ENCODE peak calls at places on chromosomes 6 and 20, in six cellular contexts. S, L, H, Q, D and B are unnamed samples.

GRCh38 chr20:47927385-47927851 is 142.1 kb upstream of the SULF2 start:
- DNase-seq in S (no peak), D (no peak), Q (no peak), H (no peak), L (no peak), B (no peak)

GRCh38 chr6:17931227-17931626 is 56.2 kb downstream of the KIF13A start:
- DNase-seq in L (no peak), D (no peak), Q (no peak), H (no peak), S (no peak), B (no peak)

GRCh38 chr6:1390805-1391511 is 1.6 kb downstream of the FOXF2 start:
- DNase-seq in Q (no peak), L (no peak), D (no peak), S (no peak), H (no peak), B (peak)

GRCh38 chr6:1678966-1679690 is 69.4 kb downstream of the FOXC1 start:
- DNase-seq in L (no peak), D (no peak), Q (no peak), S (no peak), H (no peak), B (no peak)

GRCh38 chr6:34239893-34240292 is 3.2 kb downstream of the HMGA1 start:
- DNase-seq in S (no peak), L (no peak), Q (no peak), D (no peak), H (no peak), B (no peak)

GRCh38 chr6:13762648-13763441 is 51.2 kb upstream of the RANBP9 start:
- DNase-seq in Q (peak), H (peak), S (no peak), D (no peak), L (no peak), B (no peak)

GRCh38 chr6:30263734-30264133 is 50.5 kb upstream of the TRIM26 start:
- DNase-seq in H (no peak), Q (peak), D (no peak), L (no peak), S (no peak), B (no peak)

GRCh38 chr6:44192428-44193041 is 24.2 kb upstream of the MYMX start:
- DNase-seq in Q (no peak), D (no peak), H (no peak), L (peak), S (no peak), B (no peak)

GRCh38 chr6:12233693-12234551 is 56.2 kb upstream of the EDN1 start:
- DNase-seq in S (no peak), D (no peak), L (peak), H (peak), Q (peak), B (peak)

GRCh38 chr20:46056027-46056833 is 27.2 kb downstream of the SLC12A5 start:
- DNase-seq in L (no peak), Q (no peak), H (no peak), S (no peak), D (no peak), B (no peak)

GRCh38 chr6:51648236-51648635 is 439.2 kb downstream of the PKHD1 start:
- DNase-seq in D (no peak), L (no peak), S (no peak), Q (no peak), H (no peak), B (no peak)

GRCh38 chr6:373773-374724 is 17.5 kb upstream of the IRF4 start:
- DNase-seq in H (no peak), D (no peak), L (no peak), Q (no peak), S (no peak), B (no peak)

GRCh38 chr20:59154317-59155013 is 9.2 kb upstream of the ZNF831 start:
- DNase-seq in H (no peak), L (no peak), Q (no peak), S (no peak), D (no peak), B (no peak)

GRCh38 chr6:33207569-33208088 is 671 bp upstream of the RING1 start:
- DNase-seq in Q (no peak), L (no peak), D (no peak), S (no peak), H (no peak), B (peak)